ENCODE peak calls at places on chromosomes 1 and 21, in ten cellular contexts. G, W, Z, K, N, S, J, Q, Y and H are unnamed samples.

GRCh38 chr1:197989058-197989457 is 71.9 kb downstream of the LHX9 start:
- DNase-seq in G (no peak), W (no peak), Z (no peak), K (no peak), N (no peak), S (no peak), J (no peak), Q (no peak), Y (no peak), H (no peak)

GRCh38 chr1:246987083-246987690 is 20.7 kb downstream of the ZNF695 start:
- DNase-seq in G (no peak), W (no peak), Z (no peak), K (no peak), N (no peak), S (no peak), J (no peak), Q (no peak), Y (no peak), H (no peak)

GRCh38 chr1:198678901-198679329 is 40.1 kb downstream of the PTPRC start:
- DNase-seq in G (no peak), W (no peak), Z (no peak), K (no peak), N (no peak), S (no peak), J (no peak), Q (no peak), Y (no peak), H (no peak)

GRCh38 chr1:186255286-186255685 is 119.8 kb downstream of the TPR start:
- DNase-seq in G (no peak), W (no peak), Z (no peak), K (no peak), N (peak; percentile 63), S (no peak), J (no peak), Q (no peak), Y (no peak), H (no peak)

GRCh38 chr1:44072204-44072603 is 40.9 kb upstream of the SLC6A9 start:
- DNase-seq in G (peak; percentile 98), W (no peak), Z (no peak), K (peak; percentile 99), N (no peak), S (no peak), J (no peak), Q (no peak), Y (peak; percentile 63), H (no peak)

GRCh38 chr1:37083551-37084119 is 49.3 kb upstream of the GRIK3 start:
- DNase-seq in G (no peak), W (no peak), Z (no peak), K (no peak), N (no peak), S (no peak), J (no peak), Q (no peak), Y (no peak), H (no peak)

GRCh38 chr21:38802050-38803026 is 3.4 kb upstream of the ETS2 start:
- DNase-seq in G (peak; percentile 57), W (peak; percentile 68), Z (no peak), K (no peak), N (no peak), S (no peak), J (no peak), Q (no peak), Y (no peak), H (no peak)

GRCh38 chr1:28144203-28145135 is 32.0 kb downstream of the PTAFR start:
- DNase-seq in G (peak; percentile 80), W (no peak), Z (no peak), K (peak; percentile 73), N (no peak), S (no peak), J (no peak), Q (no peak), Y (peak; percentile 21), H (no peak)

GRCh38 chr1:245310605-245311531 is 156.1 kb downstream of the KIF26B start:
- DNase-seq in G (no peak), W (no peak), Z (no peak), K (peak; percentile 20), N (no peak), S (no peak), J (no peak), Q (no peak), Y (no peak), H (no peak)

GRCh38 chr1:198970919-198971318 is 332.1 kb downstream of the PTPRC start:
- DNase-seq in G (peak; percentile 44), W (no peak), Z (no peak), K (peak; percentile 10), N (no peak), S (no peak), J (no peak), Q (no peak), Y (no peak), H (no peak)

GRCh38 chr1:109239580-109240068 is 9.7 kb upstream of the CELSR2 start:
- DNase-seq in G (peak; percentile 46), W (no peak), Z (no peak), K (peak; percentile 42), N (peak; percentile 18), S (no peak), J (peak; percentile 47), Q (no peak), Y (peak; percentile 35), H (no peak)

GRCh38 chr1:14363707-14364413 is 234.6 kb upstream of the KAZN start:
- DNase-seq in G (no peak), W (no peak), Z (no peak), K (no peak), N (no peak), S (no peak), J (no peak), Q (no peak), Y (no peak), H (no peak)

GRCh38 chr1:37244083-37244480 is 209.8 kb upstream of the GRIK3 start:
- DNase-seq in G (no peak), W (no peak), Z (no peak), K (no peak), N (no peak), S (no peak), J (no peak), Q (no peak), Y (no peak), H (peak; percentile 72)

GRCh38 chr21:43991447-43991991 is 20.6 kb upstream of the TRAPPC10 start:
- DNase-seq in G (no peak), W (no peak), Z (no peak), K (no peak), N (no peak), S (no peak), J (no peak), Q (no peak), Y (no peak), H (no peak)

GRCh38 chr1:184840596-184840995 is 85.9 kb upstream of the EDEM3 start:
- DNase-seq in G (no peak), W (no peak), Z (no peak), K (no peak), N (no peak), S (no peak), J (no peak), Q (no peak), Y (no peak), H (no peak)

DNA sequence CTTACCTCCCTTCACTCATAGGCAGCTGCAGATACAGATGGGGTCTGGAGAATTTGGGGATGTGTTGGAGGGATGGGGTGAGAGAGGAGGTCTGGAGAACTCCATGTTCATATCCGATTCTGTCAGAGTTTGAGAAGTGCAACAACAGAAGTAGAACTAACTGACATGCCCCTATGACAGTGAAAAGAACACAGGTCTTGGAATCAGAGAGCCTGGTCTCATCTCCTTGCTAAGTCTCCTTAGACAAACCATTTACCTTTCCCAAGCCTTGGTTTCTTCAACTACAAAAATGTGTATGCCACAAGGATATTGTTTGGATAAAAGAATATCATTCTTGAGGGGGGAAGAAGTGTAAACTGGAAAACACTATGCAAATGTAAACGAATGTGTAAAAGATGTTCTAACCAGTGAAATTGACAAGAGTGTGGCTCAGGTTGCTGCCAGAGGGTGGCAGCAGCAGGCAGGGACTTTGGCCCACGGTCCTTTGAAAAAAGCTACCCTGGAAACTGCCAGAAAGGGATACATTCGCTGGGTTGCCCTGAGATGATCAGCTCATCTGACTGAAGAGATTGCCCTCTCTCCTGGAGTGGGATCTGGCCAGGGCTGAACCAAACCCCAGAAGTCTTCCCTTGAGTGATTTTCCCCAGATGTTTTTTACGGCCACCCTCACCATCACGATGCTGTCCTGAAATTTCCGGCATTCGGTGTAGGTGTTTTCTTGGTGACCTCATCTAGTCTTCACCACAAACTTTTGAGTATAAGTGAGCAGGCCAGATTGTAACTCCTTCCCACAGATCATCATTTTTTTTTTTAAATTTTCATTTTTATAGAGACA is 17.0 kb upstream of the CD2 start:
- DNase-seq in G (peak; percentile 35), W (no peak), Z (no peak), K (peak; percentile 45), N (peak; percentile 60), S (peak; percentile 36), J (peak; percentile 41), Q (peak; percentile 36), Y (peak; percentile 16), H (no peak)
- H3K27ac ChIP-seq in G (no peak overlapping the region), W (no peak overlapping the region), Z (no peak overlapping the region), K (no peak overlapping the region), N (no peak overlapping the region), S (no peak overlapping the region), J (no peak overlapping the region), Q (no peak overlapping the region), Y (no peak overlapping the region), H (peak overlapping the region; percentile 16)

GRCh38 chr1:223840254-223840653 is 5.5 kb downstream of the TP53BP2 start:
- DNase-seq in G (no peak), W (no peak), Z (no peak), K (no peak), N (no peak), S (no peak), J (no peak), Q (no peak), Y (no peak), H (no peak)
- H3K4me3 ChIP-seq in G (no peak overlapping the region), W (peak overlapping the region; percentile 0), Z (no peak overlapping the region), K (no peak overlapping the region), N (no peak overlapping the region), S (no peak overlapping the region), J (no peak overlapping the region), Q (no peak overlapping the region), Y (no peak overlapping the region), H (no peak overlapping the region)

GRCh38 chr1:92327794-92328193 is 28.9 kb downstream of the RPAP2 start:
- DNase-seq in G (no peak), W (no peak), Z (no peak), K (no peak), N (no peak), S (no peak), J (no peak), Q (no peak), Y (no peak), H (no peak)
- H3K27ac ChIP-seq in G (no peak overlapping the region), W (no peak overlapping the region), Z (no peak overlapping the region), K (no peak overlapping the region), N (no peak overlapping the region), S (no peak overlapping the region), J (no peak overlapping the region), Q (no peak overlapping the region), Y (no peak overlapping the region), H (no peak overlapping the region)

GRCh38 chr1:167991546-167991945 is 54.7 kb upstream of the MPC2 start:
- DNase-seq in G (no peak), W (no peak), Z (no peak), K (no peak), N (no peak), S (no peak), J (no peak), Q (no peak), Y (no peak), H (no peak)
- H3K4me3 ChIP-seq in G (no peak overlapping the region), W (no peak overlapping the region), Z (no peak overlapping the region), K (no peak overlapping the region), N (no peak overlapping the region), S (no peak overlapping the region), J (no peak overlapping the region), Q (no peak overlapping the region), Y (no peak overlapping the region), H (no peak overlapping the region)